ENCODE peak calls at places on chromosomes 5 and 9, in ten cellular contexts. R is stimulated activated CD8-positive, alpha-beta memory T cell treated with anti-CD3 and anti-CD28 coated beads, Interleukin-4, amount 100 ng/mL, for 4 hours; U is HepG2; A is NCI-H1092 treated with DMSO at 0.1 percent for 48 hours; Q is ELF-1; C is RCC 7860; P is NCI-H2081 treated with DMSO at 0.1 percent for 48 hours; N is LoVo; J is mesenchymal stem cell; X is KBM-7. K is an unnamed sample.

GRCh38 chr9:78144663-78145377 is 91.1 kb upstream of the CEP78 start:
- DNase-seq in R (no peak), C (no peak), A (no peak), N (no peak), U (no peak), Q (no peak), P (no peak), X (peak; percentile 66), J (no peak), K (no peak)

GRCh38 chr9:130642926-130643325 is 21.5 kb upstream of the PRDM12 start:
- DNase-seq in R (no peak), N (no peak), A (no peak), Q (no peak), J (no peak), X (no peak), P (no peak), U (no peak), C (no peak), K (peak; percentile 25)

GRCh38 chr5:180787025-180787424 is 15.6 kb downstream of the MGAT1 start:
- DNase-seq in A (no peak), P (no peak), X (no peak), C (no peak), R (no peak), N (no peak), Q (peak; percentile 46), J (peak; percentile 63), U (no peak), K (no peak)

GRCh38 chr9:22158983-22159382 is 149.9 kb upstream of the CDKN2B start:
- DNase-seq in J (peak; percentile 73), N (peak; percentile 66), P (no peak), Q (no peak), U (peak; percentile 85), X (peak; percentile 87), A (no peak), C (no peak), R (no peak), K (no peak)

GRCh38 chr5:40442346-40442745 is 237.4 kb upstream of the PTGER4 start:
- DNase-seq in A (no peak), C (no peak), Q (no peak), J (peak; percentile 60), P (no peak), R (no peak), U (peak; percentile 88), X (no peak), N (no peak), K (no peak)

GRCh38 chr5:148145916-148146315 is 22.4 kb upstream of the SPINK14 start:
- DNase-seq in P (no peak), R (no peak), A (no peak), Q (peak; percentile 47), C (no peak), J (peak; percentile 61), U (peak; percentile 77), X (no peak), N (peak; percentile 85), K (no peak)

GRCh38 chr5:138224712-138225111 is 11.6 kb upstream of the CDC23 start:
- DNase-seq in Q (no peak), R (no peak), A (no peak), C (no peak), U (no peak), N (no peak), P (no peak), J (no peak), X (no peak), K (no peak)

GRCh38 chr5:69265931-69266330 is 31.2 kb downstream of the CDK7 start:
- DNase-seq in C (no peak), R (no peak), U (peak; percentile 15), X (no peak), P (no peak), J (no peak), N (no peak), Q (peak; percentile 73), A (no peak), K (no peak)

GRCh38 chr5:160054047-160054446 is 45.1 kb downstream of the TTC1 start:
- DNase-seq in A (no peak), N (no peak), J (no peak), C (no peak), Q (no peak), U (no peak), X (no peak), P (no peak), R (no peak), K (no peak)

GRCh38 chr5:115461506-115462290 is 82.9 kb downstream of the FEM1C start:
- DNase-seq in U (no peak), X (no peak), J (peak; percentile 60), R (no peak), C (peak; percentile 90), Q (no peak), P (no peak), A (no peak), N (peak; percentile 71), K (no peak)

GRCh38 chr5:180331647-180331950 is 21.5 kb downstream of the GFPT2 start:
- DNase-seq in J (peak; percentile 92), Q (peak; percentile 85), R (no peak), N (no peak), U (no peak), C (no peak), X (no peak), P (no peak), A (no peak), K (no peak)

GRCh38 chr9:137128158-137129088 is 10.5 kb upstream of the GRIN1 start:
- DNase-seq in R (no peak), Q (peak; percentile 64), J (no peak), A (no peak), P (no peak), C (no peak), N (no peak), X (no peak), U (no peak), K (no peak)

K was measured in DMS79 treated with DMSO at 0.1 percent for 48 hours.